ENCODE peak calls at places on chromosome 14, in four cellular contexts. One of them, this sample, is unnamed.

GRCh38 chr14:72743626-72744025 is 150.3 kb downstream of the DPF3 start:
- DNase-seq in breast epithelium: no peak
- DNase-seq in transverse colon: no peak
- DNase-seq in foreskin fibroblast: no peak
- DNase-seq in this sample: no peak

GRCh38 chr14:92121207-92121669 is 268 bp downstream of the NDUFB1 start:
- DNase-seq in breast epithelium: no peak
- DNase-seq in transverse colon: peak
- DNase-seq in foreskin fibroblast: peak
- DNase-seq in this sample: no peak

GRCh38 chr14:45664668-45665356 is 411.8 kb upstream of the MIS18BP1 start:
- DNase-seq in breast epithelium: no peak
- DNase-seq in transverse colon: no peak
- DNase-seq in foreskin fibroblast: no peak
- DNase-seq in this sample: no peak

GRCh38 chr14:44912041-44912869 is 49.5 kb downstream of the KLHL28 start:
- DNase-seq in breast epithelium: no peak
- DNase-seq in transverse colon: no peak
- DNase-seq in foreskin fibroblast: no peak
- DNase-seq in this sample: no peak

GRCh38 chr14:58488550-58488949 is 61.0 kb downstream of the KIAA0586 start:
- DNase-seq in breast epithelium: no peak
- DNase-seq in transverse colon: no peak
- DNase-seq in foreskin fibroblast: peak
- DNase-seq in this sample: no peak

GRCh38 chr14:99855271-99855670 is 62.1 kb downstream of the EML1 start:
- DNase-seq in breast epithelium: no peak
- DNase-seq in transverse colon: no peak
- DNase-seq in foreskin fibroblast: no peak
- DNase-seq in this sample: no peak

GRCh38 chr14:79040742-79041249 is 870.6 kb downstream of the NRXN3 start:
- DNase-seq in breast epithelium: no peak
- DNase-seq in transverse colon: no peak
- DNase-seq in foreskin fibroblast: no peak
- DNase-seq in this sample: no peak

GRCh38 chr14:79265366-79265765 is 945.9 kb downstream of the DIO2 start:
- DNase-seq in breast epithelium: no peak
- DNase-seq in transverse colon: no peak
- DNase-seq in foreskin fibroblast: peak
- DNase-seq in this sample: no peak

GRCh38 chr14:55698051-55698450 is 118.0 kb downstream of the KTN1 start:
- DNase-seq in breast epithelium: no peak
- DNase-seq in transverse colon: peak
- DNase-seq in foreskin fibroblast: no peak
- DNase-seq in this sample: no peak

GRCh38 chr14:75985618-75986438 is at the start of gene IFT43:
- DNase-seq in breast epithelium: peak
- DNase-seq in transverse colon: peak
- DNase-seq in foreskin fibroblast: peak
- DNase-seq in this sample: peak

GRCh38 chr14:73723799-73724621 is 9.8 kb upstream of the PNMA1 start:
- DNase-seq in breast epithelium: no peak
- DNase-seq in transverse colon: no peak
- DNase-seq in foreskin fibroblast: peak
- DNase-seq in this sample: peak

GRCh38 chr14:51789631-51790030 is 70.8 kb upstream of the GNG2 start:
- DNase-seq in breast epithelium: no peak
- DNase-seq in transverse colon: no peak
- DNase-seq in foreskin fibroblast: no peak
- DNase-seq in this sample: no peak

GRCh38 chr14:96131836-96132235 is 72.8 kb upstream of the BDKRB2 start:
- DNase-seq in breast epithelium: no peak
- DNase-seq in transverse colon: no peak
- DNase-seq in foreskin fibroblast: no peak
- DNase-seq in this sample: no peak

GRCh38 chr14:103108749-103109207 is 14.3 kb downstream of the EXOC3L4 start:
- DNase-seq in breast epithelium: no peak
- DNase-seq in transverse colon: peak
- DNase-seq in foreskin fibroblast: no peak
- DNase-seq in this sample: no peak

GRCh38 chr14:76432967-76433752 is 57.2 kb downstream of the ESRRB start:
- DNase-seq in breast epithelium: no peak
- DNase-seq in transverse colon: no peak
- DNase-seq in foreskin fibroblast: no peak
- DNase-seq in this sample: no peak

GRCh38 chr14:76917759-76918175 is 91.6 kb downstream of the LRRC74A start:
- DNase-seq in breast epithelium: no peak
- DNase-seq in transverse colon: no peak
- DNase-seq in foreskin fibroblast: no peak
- DNase-seq in this sample: peak

GRCh38 chr14:103538291-103539055 is 9.5 kb downstream of the TRMT61A start:
- DNase-seq in breast epithelium: no peak
- DNase-seq in transverse colon: no peak
- DNase-seq in foreskin fibroblast: no peak
- DNase-seq in this sample: no peak

GRCh38 chr14:103916636-103917262 is 11.5 kb upstream of the TDRD9 start:
- DNase-seq in breast epithelium: no peak
- DNase-seq in transverse colon: no peak
- DNase-seq in foreskin fibroblast: no peak
- DNase-seq in this sample: no peak

GRCh38 chr14:59507063-59507751 is 22.9 kb downstream of the JKAMP start:
- DNase-seq in breast epithelium: no peak
- DNase-seq in transverse colon: peak
- DNase-seq in foreskin fibroblast: no peak
- DNase-seq in this sample: peak

GRCh38 chr14:68233385-68233784 is 413.8 kb downstream of the RAD51B start:
- DNase-seq in breast epithelium: no peak
- DNase-seq in transverse colon: no peak
- DNase-seq in foreskin fibroblast: no peak
- DNase-seq in this sample: no peak

GRCh38 chr14:54446201-54446693 is 5.1 kb upstream of the CNIH1 start:
- DNase-seq in breast epithelium: no peak
- DNase-seq in transverse colon: peak
- DNase-seq in foreskin fibroblast: no peak
- DNase-seq in this sample: no peak

DNA sequence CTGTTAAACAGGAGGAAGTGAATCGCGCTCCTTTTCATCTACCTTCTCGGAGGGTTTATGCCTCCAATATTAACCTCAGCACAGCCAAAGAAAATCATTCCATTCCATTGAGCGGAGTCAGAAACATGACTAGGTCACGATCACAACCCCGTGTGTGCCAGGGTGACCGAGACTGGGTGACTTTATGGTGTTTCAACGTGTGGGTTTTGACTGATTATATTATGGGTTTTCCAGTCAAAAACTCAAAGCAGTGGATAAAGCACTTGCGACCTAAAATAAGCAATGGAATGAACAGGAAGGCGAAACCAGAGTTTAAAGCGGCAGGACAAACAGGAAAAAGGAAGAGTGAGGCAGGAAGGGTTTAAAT is 1.4 kb upstream of the HSPA2 start:
- DNase-seq in breast epithelium: no peak
- DNase-seq in transverse colon: no peak
- DNase-seq in foreskin fibroblast: peak
- DNase-seq in this sample: no peak
- H3K4me3 ChIP-seq in breast epithelium: peak
- H3K4me3 ChIP-seq in transverse colon: peak
- H3K4me3 ChIP-seq in foreskin fibroblast: peak
- H3K4me3 ChIP-seq in this sample: no peak

GRCh38 chr14:52856139-52856538 is 64.7 kb upstream of the GNPNAT1 start:
- DNase-seq in breast epithelium: no peak
- DNase-seq in transverse colon: no peak
- DNase-seq in foreskin fibroblast: no peak
- DNase-seq in this sample: no peak
- H3K4me3 ChIP-seq in breast epithelium: no peak
- H3K4me3 ChIP-seq in transverse colon: no peak
- H3K4me3 ChIP-seq in foreskin fibroblast: no peak
- H3K4me3 ChIP-seq in this sample: no peak

GRCh38 chr14:61761959-61762786 is at the start of gene SNAPC1:
- DNase-seq in breast epithelium: peak
- DNase-seq in transverse colon: peak
- DNase-seq in foreskin fibroblast: peak
- DNase-seq in this sample: peak

GRCh38 chr14:61761557-61761956 is 663 bp upstream of the SNAPC1 start:
- DNase-seq in breast epithelium: no peak
- DNase-seq in transverse colon: no peak
- DNase-seq in foreskin fibroblast: no peak
- DNase-seq in this sample: no peak

GRCh38 chr14:61766136-61766535 is 3.9 kb downstream of the SNAPC1 start:
- DNase-seq in breast epithelium: no peak
- DNase-seq in transverse colon: no peak
- DNase-seq in foreskin fibroblast: no peak
- DNase-seq in this sample: peak

GRCh38 chr14:61765225-61765943 is 3.2 kb downstream of the SNAPC1 start:
- DNase-seq in breast epithelium: no peak
- DNase-seq in transverse colon: no peak
- DNase-seq in foreskin fibroblast: no peak
- DNase-seq in this sample: no peak

GRCh38 chr14:61764342-61765122 is 2.3 kb downstream of the SNAPC1 start:
- DNase-seq in breast epithelium: no peak
- DNase-seq in transverse colon: no peak
- DNase-seq in foreskin fibroblast: no peak
- DNase-seq in this sample: no peak
- H3K4me3 ChIP-seq in breast epithelium: no peak
- H3K4me3 ChIP-seq in transverse colon: no peak
- H3K4me3 ChIP-seq in foreskin fibroblast: no peak
- H3K4me3 ChIP-seq in this sample: no peak

DNA sequence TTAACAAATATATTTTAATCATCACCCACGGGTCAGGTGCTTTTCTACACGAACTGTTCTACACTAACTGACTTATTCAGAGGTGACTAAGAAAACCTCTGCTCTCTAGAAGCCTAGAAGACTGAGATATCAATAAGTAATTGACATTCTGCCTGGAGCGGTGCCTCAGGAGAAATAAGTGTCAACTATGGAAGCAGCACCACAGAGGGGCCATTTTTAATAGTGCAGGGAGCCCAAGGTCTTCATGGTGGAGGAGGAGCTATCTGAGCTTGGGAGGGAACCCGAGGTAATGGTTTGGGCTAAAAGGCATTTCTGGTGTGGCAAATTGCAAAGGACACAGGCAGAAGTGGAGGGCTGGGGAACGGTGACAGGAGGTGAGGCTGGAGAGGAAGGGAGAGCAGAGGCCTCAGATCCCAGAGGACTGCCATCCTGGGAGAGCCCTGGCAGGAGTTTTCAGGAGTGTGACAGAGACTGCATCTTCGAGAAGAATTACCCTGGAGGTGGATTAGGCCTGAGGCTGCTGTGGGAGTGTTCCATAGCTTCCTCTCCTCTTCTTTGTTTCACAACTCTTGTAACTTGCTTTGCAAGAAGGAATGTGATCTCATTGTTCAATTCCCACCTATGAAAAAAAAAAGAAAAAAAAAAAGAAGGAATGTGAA is 123.1 kb downstream of the NPAS3 start:
- DNase-seq in breast epithelium: no peak
- DNase-seq in transverse colon: no peak
- DNase-seq in foreskin fibroblast: no peak
- DNase-seq in this sample: no peak
- H3K4me3 ChIP-seq in breast epithelium: no peak
- H3K4me3 ChIP-seq in transverse colon: no peak
- H3K4me3 ChIP-seq in foreskin fibroblast: no peak
- H3K4me3 ChIP-seq in this sample: no peak